ENCODE peak calls at places on chromosomes 1 and 21, in seven cellular contexts. One of them, this sample, is unnamed.

GRCh38 chr1:161978011-161978790 is 45.5 kb downstream of the OLFML2B start:
- DNase-seq in right atrium auricular region: no peak
- DNase-seq in AG08396: no peak
- DNase-seq in CD4-positive, alpha-beta T cell: no peak
- DNase-seq in stimulated activated CD4-positive, alpha-beta T cell treated with anti-CD3 and anti-CD28 coated beads, Interleukin-1b, Interleukin-23, amount 100 ng/mL, for 24 hours: no peak
- DNase-seq in activated CD4-positive, alpha-beta T cell treated with anti-CD3 and anti-CD28 coated beads for 24 hours: no peak
- DNase-seq in posterior cingulate gyrus: no peak
- DNase-seq in this sample: no peak

GRCh38 chr1:53088616-53089300 is 26.7 kb downstream of the PODN start:
- DNase-seq in CD4-positive, alpha-beta T cell: no peak
- DNase-seq in activated CD4-positive, alpha-beta T cell treated with anti-CD3 and anti-CD28 coated beads for 24 hours: no peak
- DNase-seq in right atrium auricular region: no peak
- DNase-seq in AG08396: no peak
- DNase-seq in stimulated activated CD4-positive, alpha-beta T cell treated with anti-CD3 and anti-CD28 coated beads, Interleukin-1b, Interleukin-23, amount 100 ng/mL, for 24 hours: no peak
- DNase-seq in posterior cingulate gyrus: no peak
- DNase-seq in this sample: no peak

GRCh38 chr1:89274431-89274857 is 1.8 kb upstream of the GBP5 start:
- DNase-seq in activated CD4-positive, alpha-beta T cell treated with anti-CD3 and anti-CD28 coated beads for 24 hours: no peak
- DNase-seq in stimulated activated CD4-positive, alpha-beta T cell treated with anti-CD3 and anti-CD28 coated beads, Interleukin-1b, Interleukin-23, amount 100 ng/mL, for 24 hours: no peak
- DNase-seq in right atrium auricular region: no peak
- DNase-seq in posterior cingulate gyrus: no peak
- DNase-seq in AG08396: peak
- DNase-seq in CD4-positive, alpha-beta T cell: no peak
- DNase-seq in this sample: no peak

GRCh38 chr1:200438911-200439310 is 29.1 kb upstream of the ZNF281 start:
- DNase-seq in CD4-positive, alpha-beta T cell: no peak
- DNase-seq in right atrium auricular region: no peak
- DNase-seq in activated CD4-positive, alpha-beta T cell treated with anti-CD3 and anti-CD28 coated beads for 24 hours: no peak
- DNase-seq in stimulated activated CD4-positive, alpha-beta T cell treated with anti-CD3 and anti-CD28 coated beads, Interleukin-1b, Interleukin-23, amount 100 ng/mL, for 24 hours: no peak
- DNase-seq in posterior cingulate gyrus: no peak
- DNase-seq in AG08396: peak
- DNase-seq in this sample: no peak

GRCh38 chr1:20483098-20483832 is 2.7 kb downstream of the CAMK2N1 start:
- DNase-seq in AG08396: no peak
- DNase-seq in CD4-positive, alpha-beta T cell: no peak
- DNase-seq in right atrium auricular region: no peak
- DNase-seq in activated CD4-positive, alpha-beta T cell treated with anti-CD3 and anti-CD28 coated beads for 24 hours: no peak
- DNase-seq in posterior cingulate gyrus: no peak
- DNase-seq in stimulated activated CD4-positive, alpha-beta T cell treated with anti-CD3 and anti-CD28 coated beads, Interleukin-1b, Interleukin-23, amount 100 ng/mL, for 24 hours: no peak
- DNase-seq in this sample: no peak

GRCh38 chr1:154434346-154435075 is 29.4 kb downstream of the IL6R start:
- DNase-seq in right atrium auricular region: peak
- DNase-seq in stimulated activated CD4-positive, alpha-beta T cell treated with anti-CD3 and anti-CD28 coated beads, Interleukin-1b, Interleukin-23, amount 100 ng/mL, for 24 hours: no peak
- DNase-seq in posterior cingulate gyrus: no peak
- DNase-seq in activated CD4-positive, alpha-beta T cell treated with anti-CD3 and anti-CD28 coated beads for 24 hours: no peak
- DNase-seq in AG08396: no peak
- DNase-seq in CD4-positive, alpha-beta T cell: no peak
- DNase-seq in this sample: no peak

GRCh38 chr1:223819730-223820514 is 25.8 kb downstream of the TP53BP2 start:
- DNase-seq in stimulated activated CD4-positive, alpha-beta T cell treated with anti-CD3 and anti-CD28 coated beads, Interleukin-1b, Interleukin-23, amount 100 ng/mL, for 24 hours: no peak
- DNase-seq in AG08396: peak
- DNase-seq in posterior cingulate gyrus: no peak
- DNase-seq in right atrium auricular region: no peak
- DNase-seq in CD4-positive, alpha-beta T cell: no peak
- DNase-seq in activated CD4-positive, alpha-beta T cell treated with anti-CD3 and anti-CD28 coated beads for 24 hours: no peak
- DNase-seq in this sample: no peak

GRCh38 chr1:7975212-7975865 is 13.8 kb downstream of the PARK7 start:
- DNase-seq in CD4-positive, alpha-beta T cell: no peak
- DNase-seq in posterior cingulate gyrus: peak
- DNase-seq in right atrium auricular region: peak
- DNase-seq in stimulated activated CD4-positive, alpha-beta T cell treated with anti-CD3 and anti-CD28 coated beads, Interleukin-1b, Interleukin-23, amount 100 ng/mL, for 24 hours: no peak
- DNase-seq in activated CD4-positive, alpha-beta T cell treated with anti-CD3 and anti-CD28 coated beads for 24 hours: no peak
- DNase-seq in AG08396: peak
- DNase-seq in this sample: peak

GRCh38 chr21:33578959-33579542 is 9.4 kb downstream of the DONSON start:
- DNase-seq in CD4-positive, alpha-beta T cell: no peak
- DNase-seq in AG08396: no peak
- DNase-seq in activated CD4-positive, alpha-beta T cell treated with anti-CD3 and anti-CD28 coated beads for 24 hours: no peak
- DNase-seq in stimulated activated CD4-positive, alpha-beta T cell treated with anti-CD3 and anti-CD28 coated beads, Interleukin-1b, Interleukin-23, amount 100 ng/mL, for 24 hours: no peak
- DNase-seq in right atrium auricular region: no peak
- DNase-seq in posterior cingulate gyrus: no peak
- DNase-seq in this sample: no peak

GRCh38 chr1:244075247-244075722 is 24.2 kb downstream of the ZBTB18 start:
- DNase-seq in CD4-positive, alpha-beta T cell: no peak
- DNase-seq in right atrium auricular region: peak
- DNase-seq in stimulated activated CD4-positive, alpha-beta T cell treated with anti-CD3 and anti-CD28 coated beads, Interleukin-1b, Interleukin-23, amount 100 ng/mL, for 24 hours: no peak
- DNase-seq in activated CD4-positive, alpha-beta T cell treated with anti-CD3 and anti-CD28 coated beads for 24 hours: no peak
- DNase-seq in posterior cingulate gyrus: no peak
- DNase-seq in AG08396: no peak
- DNase-seq in this sample: no peak

GRCh38 chr1:34013958-34014737 is 150.3 kb downstream of the HMGB4 start:
- DNase-seq in CD4-positive, alpha-beta T cell: no peak
- DNase-seq in right atrium auricular region: no peak
- DNase-seq in activated CD4-positive, alpha-beta T cell treated with anti-CD3 and anti-CD28 coated beads for 24 hours: no peak
- DNase-seq in stimulated activated CD4-positive, alpha-beta T cell treated with anti-CD3 and anti-CD28 coated beads, Interleukin-1b, Interleukin-23, amount 100 ng/mL, for 24 hours: peak
- DNase-seq in posterior cingulate gyrus: no peak
- DNase-seq in AG08396: peak
- DNase-seq in this sample: no peak

GRCh38 chr1:150141452-150141851 is 8.3 kb upstream of the PLEKHO1 start:
- DNase-seq in stimulated activated CD4-positive, alpha-beta T cell treated with anti-CD3 and anti-CD28 coated beads, Interleukin-1b, Interleukin-23, amount 100 ng/mL, for 24 hours: no peak
- DNase-seq in posterior cingulate gyrus: no peak
- DNase-seq in activated CD4-positive, alpha-beta T cell treated with anti-CD3 and anti-CD28 coated beads for 24 hours: no peak
- DNase-seq in CD4-positive, alpha-beta T cell: no peak
- DNase-seq in AG08396: no peak
- DNase-seq in right atrium auricular region: no peak
- DNase-seq in this sample: no peak

GRCh38 chr1:209869242-209870149 is 41.7 kb downstream of the UTP25 start:
- DNase-seq in CD4-positive, alpha-beta T cell: no peak
- DNase-seq in activated CD4-positive, alpha-beta T cell treated with anti-CD3 and anti-CD28 coated beads for 24 hours: no peak
- DNase-seq in posterior cingulate gyrus: no peak
- DNase-seq in right atrium auricular region: no peak
- DNase-seq in stimulated activated CD4-positive, alpha-beta T cell treated with anti-CD3 and anti-CD28 coated beads, Interleukin-1b, Interleukin-23, amount 100 ng/mL, for 24 hours: no peak
- DNase-seq in AG08396: no peak
- DNase-seq in this sample: no peak

GRCh38 chr1:108141604-108142003 is 58.5 kb downstream of the SLC25A24 start:
- DNase-seq in posterior cingulate gyrus: no peak
- DNase-seq in stimulated activated CD4-positive, alpha-beta T cell treated with anti-CD3 and anti-CD28 coated beads, Interleukin-1b, Interleukin-23, amount 100 ng/mL, for 24 hours: no peak
- DNase-seq in activated CD4-positive, alpha-beta T cell treated with anti-CD3 and anti-CD28 coated beads for 24 hours: no peak
- DNase-seq in right atrium auricular region: no peak
- DNase-seq in AG08396: no peak
- DNase-seq in CD4-positive, alpha-beta T cell: no peak
- DNase-seq in this sample: no peak

GRCh38 chr1:111615874-111616715 is 3.5 kb upstream of the RAP1A start:
- DNase-seq in activated CD4-positive, alpha-beta T cell treated with anti-CD3 and anti-CD28 coated beads for 24 hours: no peak
- DNase-seq in posterior cingulate gyrus: no peak
- DNase-seq in AG08396: no peak
- DNase-seq in CD4-positive, alpha-beta T cell: peak
- DNase-seq in stimulated activated CD4-positive, alpha-beta T cell treated with anti-CD3 and anti-CD28 coated beads, Interleukin-1b, Interleukin-23, amount 100 ng/mL, for 24 hours: no peak
- DNase-seq in right atrium auricular region: no peak
- DNase-seq in this sample: no peak

This sample was measured in caudate nucleus.